ENCODE peak calls at places on chromosomes 13 and 19, in seven cellular contexts. N, R, V, U, X, I and J are unnamed samples.
A peak's percentile ranks its signal among the peaks of the same experiment; 100 is the strongest.

GRCh38 chr19:4506449-4507149 is 11.7 kb downstream of the PLIN4 start:
- DNase-seq in I (peak; percentile 69), U (no peak), R (no peak), N (no peak), X (no peak), V (peak; percentile 47), J (peak; percentile 30)

GRCh38 chr19:32350492-32350891 is 5.1 kb downstream of the ZNF507 start:
- DNase-seq in I (no peak), X (no peak), U (no peak), N (no peak), R (no peak), V (no peak), J (no peak)

GRCh38 chr19:43474986-43475705 is 9.7 kb upstream of the LYPD3 start:
- DNase-seq in N (peak; percentile 95), X (peak; percentile 54), V (peak; percentile 95), U (peak; percentile 97), R (peak; percentile 96), I (peak; percentile 92), J (peak; percentile 95)

GRCh38 chr19:37874784-37875183 is 31.6 kb downstream of the WDR87 start:
- DNase-seq in N (no peak), X (no peak), U (no peak), I (peak; percentile 70), V (no peak), R (no peak), J (no peak)

GRCh38 chr13:33016414-33017409 is at the start of gene KL:
- DNase-seq in U (peak; percentile 66), V (peak; percentile 16), I (no peak), X (no peak), R (no peak), N (peak; percentile 34), J (peak; percentile 24)

GRCh38 chr13:77554079-77554478 is 18.6 kb downstream of the SCEL start:
- DNase-seq in R (no peak), N (no peak), I (no peak), U (no peak), X (no peak), V (no peak), J (no peak)

GRCh38 chr19:13231663-13232062 is 81.5 kb downstream of the IER2 start:
- DNase-seq in R (no peak), N (no peak), X (no peak), I (no peak), U (no peak), V (no peak), J (no peak)

GRCh38 chr19:34982275-34982674 is 17.8 kb upstream of the GRAMD1A start:
- DNase-seq in R (no peak), X (no peak), I (no peak), N (no peak), U (no peak), V (no peak), J (no peak)

GRCh38 chr13:20825476-20825875 is 51.7 kb upstream of the EEF1AKMT1 start:
- DNase-seq in U (no peak), V (peak; percentile 23), X (no peak), I (peak; percentile 61), R (no peak), N (no peak), J (no peak)

GRCh38 chr19:7471696-7472620 is 16.9 kb downstream of the PEX11G start:
- DNase-seq in I (peak; percentile 66), N (no peak), V (no peak), U (no peak), R (no peak), X (no peak), J (no peak)

GRCh38 chr13:27383104-27383921 is 41.1 kb upstream of the GTF3A start:
- DNase-seq in U (no peak), I (no peak), N (no peak), R (no peak), X (no peak), V (no peak), J (no peak)

GRCh38 chr13:28045861-28046260 is 54.5 kb downstream of the FLT3 start:
- DNase-seq in I (no peak), R (no peak), N (no peak), V (no peak), U (no peak), X (no peak), J (no peak)

GRCh38 chr13:70255406-70255991 is 147.2 kb upstream of the KLHL1 start:
- DNase-seq in V (no peak), I (no peak), R (no peak), U (no peak), N (no peak), X (no peak), J (no peak)

GRCh38 chr13:109336730-109337129 is 449.7 kb downstream of the IRS2 start:
- DNase-seq in V (peak; percentile 63), X (no peak), I (peak; percentile 95), N (no peak), U (no peak), R (no peak), J (no peak)

GRCh38 chr19:1646149-1646930 is 6.1 kb downstream of the TCF3 start:
- DNase-seq in V (no peak), X (no peak), R (no peak), N (no peak), I (no peak), U (no peak), J (no peak)

GRCh38 chr13:101170306-101170705 is 246.0 kb downstream of the NALCN start:
- DNase-seq in N (no peak), I (no peak), X (no peak), U (no peak), V (no peak), R (no peak), J (no peak)

GRCh38 chr19:48059331-48059730 is 15.5 kb upstream of the CABP5 start:
- DNase-seq in N (no peak), I (no peak), R (no peak), V (no peak), U (no peak), X (no peak), J (peak; percentile 28)

GRCh38 chr19:20482721-20483120 is 82.9 kb downstream of the ZNF737 start:
- DNase-seq in I (no peak), R (no peak), N (no peak), X (no peak), V (no peak), U (no peak), J (peak; percentile 2)

GRCh38 chr13:43544011-43544410 is 242.8 kb downstream of the ENOX1 start:
- DNase-seq in N (no peak), R (no peak), X (no peak), I (peak; percentile 28), V (peak; percentile 30), U (no peak), J (no peak)

GRCh38 chr13:53473397-53473796 is 444.8 kb downstream of the OLFM4 start:
- DNase-seq in V (no peak), I (no peak), R (no peak), U (no peak), X (no peak), N (no peak), J (no peak)

GRCh38 chr13:45384474-45385174 is 33.5 kb downstream of the SLC25A30 start:
- DNase-seq in V (no peak), U (no peak), R (no peak), N (no peak), X (no peak), I (no peak), J (no peak)

GRCh38 chr13:51782026-51782710 is 21.8 kb downstream of the DHRS12 start:
- DNase-seq in X (no peak), U (no peak), N (no peak), R (no peak), I (no peak), V (no peak), J (no peak)
- TF ChIP-seq CTCF in X (no peak), U (no peak), N (no peak), R (no peak), I (no peak), V (no peak), J (no peak)

GRCh38 chr13:23020246-23020843 is 160.4 kb upstream of the SGCG start:
- DNase-seq in R (no peak), U (no peak), I (peak; percentile 69), N (no peak), V (peak; percentile 74), X (peak; percentile 62), J (peak; percentile 61)
- TF ChIP-seq CTCF in R (peak; percentile 49), U (peak; percentile 63), I (peak; percentile 81), N (peak; percentile 85), V (peak; percentile 86), X (peak; percentile 79), J (peak; percentile 83)

DNA sequence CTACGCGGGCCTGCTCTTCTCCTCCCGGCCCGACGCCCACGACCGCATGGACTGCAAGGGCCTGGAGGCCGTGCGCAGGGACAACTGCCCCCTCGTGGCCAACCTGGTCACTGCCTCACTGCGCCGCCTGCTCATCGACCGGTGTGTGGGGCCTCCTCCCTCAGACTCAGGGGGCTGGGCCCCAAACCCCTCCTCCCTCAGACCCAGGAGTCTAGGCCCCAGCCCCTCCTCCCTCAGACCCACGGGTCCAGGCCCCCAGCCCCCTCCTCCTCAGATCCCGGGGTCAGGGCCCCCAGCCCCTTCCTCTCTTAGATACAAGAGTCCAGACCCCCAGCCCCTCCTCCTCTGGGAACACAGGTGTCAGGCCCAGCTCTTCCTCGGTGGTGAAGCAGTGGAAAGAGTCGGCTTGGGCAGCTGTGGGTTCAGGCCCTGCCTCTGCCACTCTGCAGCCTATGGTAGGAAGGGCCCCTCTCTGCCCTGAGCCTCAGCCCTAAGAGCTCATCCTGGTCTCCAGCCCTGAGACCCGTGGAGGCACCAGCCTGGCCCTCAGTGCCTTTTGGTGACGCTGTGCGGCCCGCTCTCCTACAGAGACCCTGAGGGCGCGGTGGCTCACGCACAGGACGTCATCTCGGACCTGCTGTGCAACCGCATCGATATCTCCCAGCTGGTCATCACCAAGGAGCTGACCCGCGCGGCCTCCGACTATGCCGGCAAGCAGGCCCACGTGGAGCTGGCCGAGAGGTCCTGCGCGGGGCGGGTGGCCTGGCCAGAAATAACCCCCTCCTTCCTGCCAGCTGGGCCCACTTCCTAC is 3.7 kb upstream of the SPIB start:
- DNase-seq in X (no peak), N (peak; percentile 75), U (peak; percentile 79), I (peak; percentile 74), V (peak; percentile 82), R (no peak), J (peak; percentile 83)
- TF ChIP-seq CTCF in X (peak; percentile 92), N (peak; percentile 92), U (peak; percentile 72), I (peak; percentile 87), V (peak; percentile 92), R (peak; percentile 61), J (peak; percentile 79)

GRCh38 chr13:36086117-36086516 is 45.1 kb downstream of the DCLK1 start:
- DNase-seq in U (no peak), R (no peak), N (no peak), V (no peak), I (no peak), X (no peak), J (no peak)

GRCh38 chr13:36084131-36084530 is 47.1 kb downstream of the DCLK1 start:
- DNase-seq in R (no peak), X (no peak), I (no peak), U (no peak), V (no peak), N (no peak), J (no peak)

GRCh38 chr13:36088001-36088400 is 43.2 kb downstream of the DCLK1 start:
- DNase-seq in U (no peak), X (no peak), V (no peak), R (no peak), I (no peak), N (no peak), J (no peak)

GRCh38 chr13:36082396-36082795 is 48.8 kb downstream of the DCLK1 start:
- DNase-seq in V (no peak), N (no peak), I (no peak), U (no peak), X (no peak), R (no peak), J (no peak)

DNA sequence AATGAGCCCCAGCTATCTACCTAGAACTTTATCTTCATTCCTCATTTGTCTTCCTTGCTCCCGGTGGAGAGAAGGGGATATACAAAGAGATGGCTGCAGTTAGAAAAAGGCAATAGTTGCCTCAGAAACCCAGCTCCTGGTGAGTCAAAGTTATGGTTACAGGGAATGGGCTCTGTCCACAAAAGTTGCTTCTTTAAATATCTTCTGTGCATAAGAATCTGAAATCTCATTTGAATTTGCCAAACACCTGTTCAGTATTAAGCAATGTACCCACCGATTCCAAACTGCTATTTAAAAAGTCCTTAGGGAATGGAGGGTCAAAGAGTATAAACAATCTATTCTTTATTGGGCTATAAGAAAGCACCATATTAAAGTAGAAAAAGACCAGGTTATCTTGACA is 48.4 kb downstream of the DCLK1 start:
- DNase-seq in R (no peak), N (no peak), U (no peak), X (no peak), V (no peak), I (no peak), J (no peak)
- TF ChIP-seq CTCF in R (no peak), N (no peak), U (no peak), X (no peak), V (no peak), I (no peak), J (no peak)